ENCODE peak calls at places on chromosomes 12 and 14, in eight cellular contexts. One of them, this sample, is unnamed.

GRCh38 chr12:24728366-24728765 is 220.5 kb downstream of the BCAT1 start:
- DNase-seq in left cardiac atrium: no peak
- DNase-seq in EL: peak
- DNase-seq in HAP-1: no peak
- DNase-seq in CD4-positive, alpha-beta memory T cell: no peak
- DNase-seq in gastrocnemius medialis: no peak
- DNase-seq in fibroblast of mammary gland: peak
- DNase-seq in T-cell: no peak
- DNase-seq in this sample: no peak

GRCh38 chr12:18700254-18700653 is 37.6 kb downstream of the PLCZ1 start:
- DNase-seq in fibroblast of mammary gland: peak
- DNase-seq in EL: peak
- DNase-seq in HAP-1: no peak
- DNase-seq in gastrocnemius medialis: no peak
- DNase-seq in left cardiac atrium: peak
- DNase-seq in T-cell: no peak
- DNase-seq in CD4-positive, alpha-beta memory T cell: no peak
- DNase-seq in this sample: no peak

GRCh38 chr12:93706387-93706786 is 29.2 kb downstream of the CRADD start:
- DNase-seq in HAP-1: no peak
- DNase-seq in left cardiac atrium: no peak
- DNase-seq in T-cell: no peak
- DNase-seq in EL: peak
- DNase-seq in fibroblast of mammary gland: no peak
- DNase-seq in CD4-positive, alpha-beta memory T cell: no peak
- DNase-seq in gastrocnemius medialis: no peak
- DNase-seq in this sample: no peak

GRCh38 chr14:50667491-50668007 is 557 bp downstream of the SAV1 start:
- DNase-seq in T-cell: peak
- DNase-seq in left cardiac atrium: no peak
- DNase-seq in CD4-positive, alpha-beta memory T cell: peak
- DNase-seq in HAP-1: no peak
- DNase-seq in EL: no peak
- DNase-seq in gastrocnemius medialis: no peak
- DNase-seq in fibroblast of mammary gland: no peak
- DNase-seq in this sample: no peak

GRCh38 chr14:62759796-62760195 is 285.5 kb downstream of the KCNH5 start:
- DNase-seq in T-cell: no peak
- DNase-seq in fibroblast of mammary gland: no peak
- DNase-seq in CD4-positive, alpha-beta memory T cell: no peak
- DNase-seq in EL: no peak
- DNase-seq in left cardiac atrium: no peak
- DNase-seq in gastrocnemius medialis: no peak
- DNase-seq in HAP-1: no peak
- DNase-seq in this sample: no peak

GRCh38 chr12:954736-955135 is 5.2 kb upstream of the RAD52 start:
- DNase-seq in gastrocnemius medialis: no peak
- DNase-seq in fibroblast of mammary gland: no peak
- DNase-seq in CD4-positive, alpha-beta memory T cell: no peak
- DNase-seq in T-cell: no peak
- DNase-seq in EL: peak
- DNase-seq in left cardiac atrium: no peak
- DNase-seq in HAP-1: no peak
- DNase-seq in this sample: no peak

GRCh38 chr12:6367065-6367968 is 8.0 kb downstream of the SCNN1A start:
- DNase-seq in gastrocnemius medialis: no peak
- DNase-seq in left cardiac atrium: no peak
- DNase-seq in EL: peak
- DNase-seq in fibroblast of mammary gland: peak
- DNase-seq in T-cell: peak
- DNase-seq in HAP-1: no peak
- DNase-seq in CD4-positive, alpha-beta memory T cell: peak
- DNase-seq in this sample: no peak

GRCh38 chr14:24978862-24979724 is 70.9 kb downstream of the STXBP6 start:
- DNase-seq in T-cell: no peak
- DNase-seq in gastrocnemius medialis: no peak
- DNase-seq in EL: peak
- DNase-seq in left cardiac atrium: no peak
- DNase-seq in HAP-1: no peak
- DNase-seq in fibroblast of mammary gland: no peak
- DNase-seq in CD4-positive, alpha-beta memory T cell: no peak
- DNase-seq in this sample: no peak

GRCh38 chr14:92704821-92705220 is 43.6 kb downstream of the LGMN start:
- DNase-seq in HAP-1: no peak
- DNase-seq in EL: no peak
- DNase-seq in gastrocnemius medialis: no peak
- DNase-seq in left cardiac atrium: no peak
- DNase-seq in T-cell: no peak
- DNase-seq in CD4-positive, alpha-beta memory T cell: no peak
- DNase-seq in fibroblast of mammary gland: no peak
- DNase-seq in this sample: no peak

GRCh38 chr12:26987634-26988424 is 26.4 kb downstream of the TM7SF3 start:
- DNase-seq in HAP-1: no peak
- DNase-seq in left cardiac atrium: no peak
- DNase-seq in CD4-positive, alpha-beta memory T cell: no peak
- DNase-seq in T-cell: no peak
- DNase-seq in fibroblast of mammary gland: peak
- DNase-seq in gastrocnemius medialis: no peak
- DNase-seq in EL: peak
- DNase-seq in this sample: no peak

GRCh38 chr14:22482085-22482694 is 106.8 kb downstream of the DAD1 start:
- DNase-seq in T-cell: no peak
- DNase-seq in HAP-1: no peak
- DNase-seq in left cardiac atrium: no peak
- DNase-seq in fibroblast of mammary gland: no peak
- DNase-seq in CD4-positive, alpha-beta memory T cell: no peak
- DNase-seq in EL: no peak
- DNase-seq in gastrocnemius medialis: no peak
- DNase-seq in this sample: no peak

GRCh38 chr12:10740182-10740581 is 17.1 kb upstream of the YBX3 start:
- DNase-seq in T-cell: no peak
- DNase-seq in HAP-1: no peak
- DNase-seq in left cardiac atrium: no peak
- DNase-seq in gastrocnemius medialis: no peak
- DNase-seq in CD4-positive, alpha-beta memory T cell: no peak
- DNase-seq in EL: no peak
- DNase-seq in fibroblast of mammary gland: no peak
- DNase-seq in this sample: no peak

GRCh38 chr12:64256166-64256800 is 34.2 kb upstream of the KICS2 start:
- DNase-seq in EL: peak
- DNase-seq in CD4-positive, alpha-beta memory T cell: peak
- DNase-seq in left cardiac atrium: no peak
- DNase-seq in fibroblast of mammary gland: peak
- DNase-seq in gastrocnemius medialis: no peak
- DNase-seq in T-cell: no peak
- DNase-seq in HAP-1: peak
- DNase-seq in this sample: peak